ENCODE peak calls at places on chromosomes 4 and X, in seven cellular contexts. M is HCT116, X is upper lobe of left lung, D is GM23338, Q is K562, N is Panc1, I is GM12878. H is an unnamed sample.

GRCh38 chr4:18882468-18882867 is 860.9 kb upstream of the LCORL start:
- ATAC-seq in M (peak), Q (no peak), X (no peak), D (no peak), N (no peak), I (no peak), H (no peak)

GRCh38 chr4:37422102-37422501 is 177.6 kb downstream of the NWD2 start:
- ATAC-seq in D (no peak), X (no peak), I (no peak), N (no peak), M (no peak), Q (no peak), H (no peak)

GRCh38 chrX:39791691-39792090 is 306.1 kb downstream of the BCOR start:
- ATAC-seq in D (no peak), N (no peak), Q (no peak), I (no peak), X (no peak), M (no peak), H (no peak)

GRCh38 chrX:68853665-68854251 is 24.9 kb downstream of the EFNB1 start:
- ATAC-seq in Q (no peak), M (no peak), N (no peak), D (peak), X (no peak), I (no peak), H (no peak)

GRCh38 chr4:182895791-182896292 is 21.3 kb downstream of the DCTD start:
- ATAC-seq in M (no peak), Q (no peak), N (no peak), D (no peak), X (no peak), I (no peak), H (no peak)

GRCh38 chr4:187602339-187603092 is 393.1 kb upstream of the ZFP42 start:
- ATAC-seq in M (peak), X (peak), Q (no peak), N (no peak), D (no peak), I (no peak), H (no peak)

GRCh38 chr4:124437853-124438495 is 274.6 kb downstream of the ANKRD50 start:
- ATAC-seq in I (no peak), M (no peak), X (no peak), D (no peak), N (no peak), Q (no peak), H (no peak)

GRCh38 chr4:48913346-48913745 is 6.8 kb upstream of the OCIAD2 start:
- ATAC-seq in Q (no peak), X (no peak), D (no peak), M (no peak), I (no peak), N (peak), H (no peak)

GRCh38 chr4:40241936-40242590 is 45.2 kb downstream of the RHOH start:
- ATAC-seq in Q (no peak), M (no peak), D (no peak), I (no peak), X (no peak), N (no peak), H (no peak)

GRCh38 chr4:94583938-94584641 is 132.3 kb downstream of the PDLIM5 start:
- ATAC-seq in D (no peak), X (no peak), M (no peak), N (no peak), I (peak), Q (no peak), H (no peak)

GRCh38 chrX:45762699-45763647 is 562.3 kb upstream of the DIPK2B start:
- ATAC-seq in M (peak), Q (no peak), X (no peak), N (no peak), I (peak), D (no peak), H (no peak)

GRCh38 chrX:123088331-123088730 is 95.7 kb upstream of the GRIA3 start:
- ATAC-seq in Q (no peak), N (no peak), I (no peak), D (no peak), M (no peak), X (no peak), H (no peak)

GRCh38 chr4:168850016-168850415 is 160.0 kb downstream of the CBR4 start:
- ATAC-seq in X (no peak), Q (no peak), M (no peak), I (no peak), D (peak), N (no peak), H (no peak)

GRCh38 chr4:168846414-168846813 is 163.6 kb downstream of the CBR4 start:
- ATAC-seq in N (no peak), M (no peak), D (peak), I (no peak), X (no peak), Q (no peak), H (no peak)

GRCh38 chr4:168845897-168846296 is 164.2 kb downstream of the CBR4 start:
- ATAC-seq in D (no peak), M (no peak), I (peak), N (no peak), Q (no peak), X (no peak), H (no peak)

GRCh38 chr4:168848112-168848511 is 161.9 kb downstream of the CBR4 start:
- ATAC-seq in I (peak), D (peak), X (peak), N (no peak), M (no peak), Q (no peak), H (peak)

GRCh38 chr4:168848977-168849687 is 160.9 kb downstream of the CBR4 start:
- ATAC-seq in I (no peak), N (peak), Q (no peak), X (peak), M (no peak), D (peak), H (no peak)
- TF ChIP-seq POLR2AphosphoS5 in I (no peak), N (no peak), Q (no peak), X (no peak), M (no peak), D (no peak), H (no peak)

DNA sequence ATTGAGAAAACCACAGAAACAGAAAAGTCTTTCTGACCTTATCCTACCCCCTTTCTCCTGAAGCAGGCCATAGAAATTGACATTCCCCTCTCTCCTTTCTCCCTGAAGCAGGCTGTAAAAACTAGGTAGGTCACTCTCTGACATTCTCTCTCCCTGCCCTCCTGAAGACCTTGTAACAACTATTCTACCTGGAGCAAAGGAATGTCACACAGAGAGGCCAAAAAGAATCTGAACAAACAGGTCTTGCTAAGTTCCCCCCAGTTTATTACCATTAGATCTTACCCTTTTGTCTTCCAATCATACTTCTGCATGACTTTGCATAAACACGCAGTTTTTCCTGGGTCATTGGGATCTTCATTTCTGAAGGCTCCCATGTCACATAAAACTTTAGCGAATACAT is 198.3 kb upstream of the GYPA start:
- ATAC-seq in D (peak), M (no peak), I (no peak), X (no peak), N (no peak), Q (no peak), H (no peak)
- TF ChIP-seq POLR2AphosphoS5 in D (no peak), M (no peak), I (no peak), X (no peak), N (no peak), Q (no peak), H (no peak)

DNA sequence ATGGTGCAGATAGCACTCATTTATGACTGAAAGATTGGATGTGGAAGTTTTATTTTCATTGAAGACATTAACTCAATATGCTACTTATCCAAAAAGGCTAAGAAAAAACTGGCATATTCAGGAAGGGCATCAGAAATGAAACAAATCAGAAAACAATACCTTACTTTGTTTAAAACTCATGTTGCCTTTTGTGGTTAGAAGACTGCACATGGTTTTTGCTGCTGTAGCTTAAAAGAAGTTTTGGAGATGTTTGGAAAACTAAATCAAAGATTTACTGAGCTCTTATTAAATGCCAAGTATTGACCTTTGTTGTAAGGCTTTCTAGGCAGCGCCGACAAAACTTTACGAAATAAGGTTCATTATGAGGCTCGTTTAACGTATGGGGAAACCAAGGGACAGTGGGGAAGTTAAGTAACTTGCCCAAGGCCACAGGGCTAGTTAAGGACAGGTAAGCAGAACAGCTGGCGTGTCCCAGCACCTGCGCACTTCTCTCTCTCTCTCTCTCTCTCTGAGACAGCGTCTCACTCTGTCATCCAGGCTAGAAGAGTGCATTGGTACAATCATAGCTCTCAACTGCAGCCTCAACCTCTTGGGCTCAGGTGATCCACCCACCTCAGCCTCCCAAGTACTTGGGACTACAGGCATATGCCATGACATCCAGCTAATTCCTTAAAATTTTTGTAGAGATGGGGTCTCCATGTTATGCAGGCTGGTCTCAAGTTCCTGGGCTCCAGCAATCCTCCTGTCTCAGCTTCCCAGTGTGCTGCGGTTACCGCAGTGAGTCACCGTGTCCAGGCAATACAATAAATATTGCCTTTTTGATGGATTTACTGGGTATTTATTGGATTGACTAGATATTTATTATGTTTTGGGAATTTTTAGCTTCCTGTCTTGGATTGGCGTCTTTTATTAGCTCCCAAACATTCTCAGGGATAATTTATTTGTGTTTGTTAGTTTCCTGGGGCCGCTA is 16.1 kb downstream of the LRP2BP start:
- ATAC-seq in Q (no peak), X (no peak), D (no peak), M (no peak), N (no peak), I (no peak), H (no peak)
- TF ChIP-seq POLR2AphosphoS5 in Q (no peak), X (no peak), D (no peak), M (no peak), N (no peak), I (peak), H (no peak)

GRCh38 chr4:8350326-8350725 is 80.8 kb downstream of the HTRA3 start:
- ATAC-seq in D (no peak), N (no peak), I (no peak), Q (no peak), X (no peak), M (no peak), H (no peak)
- TF ChIP-seq POLR2AphosphoS5 in D (no peak), N (no peak), I (no peak), Q (no peak), X (no peak), M (no peak), H (no peak)

GRCh38 chrX:54444752-54445151 is 4.5 kb downstream of the TSR2 start:
- ATAC-seq in D (no peak), Q (no peak), N (no peak), M (no peak), I (no peak), X (no peak), H (no peak)
- TF ChIP-seq POLR2AphosphoS5 in D (no peak), Q (no peak), N (no peak), M (no peak), I (no peak), X (no peak), H (no peak)

GRCh38 chr4:23878912-23879732 is 10.7 kb downstream of the PPARGC1A start:
- ATAC-seq in Q (no peak), X (no peak), D (no peak), N (no peak), I (no peak), M (no peak), H (no peak)
- TF ChIP-seq POLR2AphosphoS5 in Q (no peak), X (no peak), D (no peak), N (no peak), I (no peak), M (no peak), H (peak)

DNA sequence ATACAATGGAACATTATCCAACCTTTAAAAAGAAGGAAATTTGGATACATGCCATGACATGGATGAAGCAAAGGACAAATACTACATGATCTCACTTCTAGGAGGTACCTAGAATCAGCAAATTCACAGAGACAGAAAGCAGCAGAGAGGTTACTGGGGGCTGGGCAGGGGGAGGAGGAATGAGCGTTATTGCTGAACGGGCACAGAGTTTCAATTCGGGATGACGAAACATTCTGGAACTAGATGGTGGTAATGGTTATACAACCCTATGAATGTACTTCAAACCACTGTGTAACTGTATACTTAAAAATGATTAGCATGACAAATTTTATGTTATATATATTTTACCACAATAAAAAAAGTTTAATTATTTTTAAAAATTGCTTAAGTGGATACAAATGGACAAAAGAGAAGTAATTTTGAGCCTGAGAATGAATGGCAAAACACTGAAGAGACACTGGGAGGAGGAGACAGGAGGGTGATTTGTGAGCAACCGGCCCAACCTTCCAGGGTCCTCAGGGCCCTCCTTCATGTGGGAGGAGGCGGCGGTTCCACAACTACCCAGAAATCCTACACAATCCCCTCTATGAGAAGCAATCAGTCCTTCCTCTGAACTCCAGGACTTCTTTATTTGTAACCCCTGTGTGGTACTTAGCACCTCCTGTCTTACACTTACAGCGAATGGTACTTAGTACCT is 14.1 kb downstream of the ACSL1 start:
- ATAC-seq in X (peak), I (no peak), M (no peak), D (no peak), N (no peak), Q (no peak), H (no peak)
- TF ChIP-seq POLR2AphosphoS5 in X (peak), I (no peak), M (no peak), D (no peak), N (no peak), Q (no peak), H (no peak)

H was measured in gastroesophageal sphincter.